ENCODE peak calls at places on chromosome 20, in five cellular contexts. One of them, this sample, is unnamed.
A peak's percentile ranks its signal among the peaks of the same experiment; 100 is the strongest.

GRCh38 chr20:57882451-57883161 is 172.8 kb upstream of the PMEPA1 start:
- DNase-seq in activated CD8-positive, alpha-beta T cell treated with anti-CD3 and anti-CD28 coated beads for 36 hours: no peak
- DNase-seq in colonic mucosa: peak; percentile 16
- DNase-seq in breast epithelium: no peak
- DNase-seq in cardiac muscle cell: no peak
- DNase-seq in this sample: no peak

GRCh38 chr20:10423735-10424134 is 10.3 kb downstream of the MKKS start:
- DNase-seq in cardiac muscle cell: no peak
- DNase-seq in breast epithelium: no peak
- DNase-seq in colonic mucosa: no peak
- DNase-seq in activated CD8-positive, alpha-beta T cell treated with anti-CD3 and anti-CD28 coated beads for 36 hours: no peak
- DNase-seq in this sample: no peak

GRCh38 chr20:56368351-56369134 is 9.8 kb downstream of the FAM210B start:
- DNase-seq in breast epithelium: no peak
- DNase-seq in cardiac muscle cell: no peak
- DNase-seq in activated CD8-positive, alpha-beta T cell treated with anti-CD3 and anti-CD28 coated beads for 36 hours: no peak
- DNase-seq in colonic mucosa: no peak
- DNase-seq in this sample: no peak

GRCh38 chr20:42901689-42902518 is 287.8 kb downstream of the PTPRT start:
- DNase-seq in breast epithelium: no peak
- DNase-seq in cardiac muscle cell: no peak
- DNase-seq in activated CD8-positive, alpha-beta T cell treated with anti-CD3 and anti-CD28 coated beads for 36 hours: no peak
- DNase-seq in colonic mucosa: peak; percentile 18
- DNase-seq in this sample: no peak

GRCh38 chr20:6993016-6993415 is 225.5 kb downstream of the BMP2 start:
- DNase-seq in activated CD8-positive, alpha-beta T cell treated with anti-CD3 and anti-CD28 coated beads for 36 hours: no peak
- DNase-seq in breast epithelium: no peak
- DNase-seq in cardiac muscle cell: no peak
- DNase-seq in colonic mucosa: no peak
- DNase-seq in this sample: no peak

GRCh38 chr20:625360-625932 is 15.3 kb upstream of the TCF15 start:
- DNase-seq in activated CD8-positive, alpha-beta T cell treated with anti-CD3 and anti-CD28 coated beads for 36 hours: no peak
- DNase-seq in cardiac muscle cell: no peak
- DNase-seq in breast epithelium: no peak
- DNase-seq in colonic mucosa: no peak
- DNase-seq in this sample: no peak

GRCh38 chr20:55678970-55679667 is 326.2 kb downstream of the CBLN4 start:
- DNase-seq in activated CD8-positive, alpha-beta T cell treated with anti-CD3 and anti-CD28 coated beads for 36 hours: no peak
- DNase-seq in colonic mucosa: no peak
- DNase-seq in breast epithelium: no peak
- DNase-seq in cardiac muscle cell: no peak
- DNase-seq in this sample: no peak

GRCh38 chr20:48638546-48638945 is 189.3 kb downstream of the PREX1 start:
- DNase-seq in activated CD8-positive, alpha-beta T cell treated with anti-CD3 and anti-CD28 coated beads for 36 hours: no peak
- DNase-seq in breast epithelium: no peak
- DNase-seq in cardiac muscle cell: peak; percentile 54
- DNase-seq in colonic mucosa: no peak
- DNase-seq in this sample: no peak

GRCh38 chr20:49188101-49188784 is at the start of gene STAU1:
- DNase-seq in cardiac muscle cell: peak; percentile 99
- DNase-seq in activated CD8-positive, alpha-beta T cell treated with anti-CD3 and anti-CD28 coated beads for 36 hours: peak; percentile 94
- DNase-seq in breast epithelium: peak; percentile 92
- DNase-seq in colonic mucosa: peak; percentile 95
- DNase-seq in this sample: peak; percentile 98

GRCh38 chr20:52060794-52061714 is 130.5 kb downstream of the ZFP64 start:
- DNase-seq in cardiac muscle cell: peak; percentile 59
- DNase-seq in colonic mucosa: peak; percentile 20
- DNase-seq in breast epithelium: no peak
- DNase-seq in activated CD8-positive, alpha-beta T cell treated with anti-CD3 and anti-CD28 coated beads for 36 hours: no peak
- DNase-seq in this sample: no peak

GRCh38 chr20:4904127-4904860 is 97.0 kb downstream of the SLC23A2 start:
- DNase-seq in activated CD8-positive, alpha-beta T cell treated with anti-CD3 and anti-CD28 coated beads for 36 hours: no peak
- DNase-seq in breast epithelium: no peak
- DNase-seq in cardiac muscle cell: no peak
- DNase-seq in colonic mucosa: no peak
- DNase-seq in this sample: no peak

GRCh38 chr20:20824924-20825584 is 112.6 kb upstream of the RALGAPA2 start:
- DNase-seq in colonic mucosa: peak; percentile 75
- DNase-seq in cardiac muscle cell: peak; percentile 55
- DNase-seq in breast epithelium: peak; percentile 56
- DNase-seq in activated CD8-positive, alpha-beta T cell treated with anti-CD3 and anti-CD28 coated beads for 36 hours: peak; percentile 58
- DNase-seq in this sample: peak; percentile 84

GRCh38 chr20:21357851-21358250 is 39.5 kb downstream of the NKX2-4 start:
- DNase-seq in colonic mucosa: no peak
- DNase-seq in activated CD8-positive, alpha-beta T cell treated with anti-CD3 and anti-CD28 coated beads for 36 hours: no peak
- DNase-seq in cardiac muscle cell: peak; percentile 43
- DNase-seq in breast epithelium: no peak
- DNase-seq in this sample: no peak

GRCh38 chr20:57785720-57786119 is 75.9 kb upstream of the PMEPA1 start:
- DNase-seq in breast epithelium: no peak
- DNase-seq in cardiac muscle cell: no peak
- DNase-seq in colonic mucosa: no peak
- DNase-seq in activated CD8-positive, alpha-beta T cell treated with anti-CD3 and anti-CD28 coated beads for 36 hours: no peak
- DNase-seq in this sample: no peak

GRCh38 chr20:22796465-22797077 is 212.2 kb upstream of the FOXA2 start:
- DNase-seq in breast epithelium: no peak
- DNase-seq in activated CD8-positive, alpha-beta T cell treated with anti-CD3 and anti-CD28 coated beads for 36 hours: no peak
- DNase-seq in colonic mucosa: no peak
- DNase-seq in cardiac muscle cell: peak; percentile 60
- DNase-seq in this sample: no peak

GRCh38 chr20:16265334-16265733 is 307.9 kb downstream of the KIF16B start:
- DNase-seq in cardiac muscle cell: no peak
- DNase-seq in breast epithelium: no peak
- DNase-seq in colonic mucosa: no peak
- DNase-seq in activated CD8-positive, alpha-beta T cell treated with anti-CD3 and anti-CD28 coated beads for 36 hours: no peak
- DNase-seq in this sample: no peak

GRCh38 chr20:34105978-34106675 is 5.9 kb downstream of the EIF2S2 start:
- DNase-seq in activated CD8-positive, alpha-beta T cell treated with anti-CD3 and anti-CD28 coated beads for 36 hours: no peak
- DNase-seq in cardiac muscle cell: no peak
- DNase-seq in colonic mucosa: no peak
- DNase-seq in breast epithelium: no peak
- DNase-seq in this sample: no peak

GRCh38 chr20:1299522-1299921 is 29.4 kb downstream of the SDCBP2 start:
- DNase-seq in cardiac muscle cell: no peak
- DNase-seq in colonic mucosa: peak; percentile 34
- DNase-seq in activated CD8-positive, alpha-beta T cell treated with anti-CD3 and anti-CD28 coated beads for 36 hours: peak; percentile 56
- DNase-seq in breast epithelium: no peak
- DNase-seq in this sample: peak; percentile 65

GRCh38 chr20:51695574-51696303 is 72.5 kb downstream of the ATP9A start:
- DNase-seq in activated CD8-positive, alpha-beta T cell treated with anti-CD3 and anti-CD28 coated beads for 36 hours: peak; percentile 53
- DNase-seq in colonic mucosa: no peak
- DNase-seq in cardiac muscle cell: peak; percentile 61
- DNase-seq in breast epithelium: no peak
- DNase-seq in this sample: no peak

GRCh38 chr20:51354769-51355319 is 187.7 kb downstream of the NFATC2 start:
- DNase-seq in activated CD8-positive, alpha-beta T cell treated with anti-CD3 and anti-CD28 coated beads for 36 hours: peak; percentile 19
- DNase-seq in colonic mucosa: no peak
- DNase-seq in breast epithelium: no peak
- DNase-seq in cardiac muscle cell: no peak
- DNase-seq in this sample: no peak

GRCh38 chr20:41300906-41301305 is 16.6 kb downstream of the ZHX3 start:
- DNase-seq in colonic mucosa: no peak
- DNase-seq in breast epithelium: no peak
- DNase-seq in cardiac muscle cell: no peak
- DNase-seq in activated CD8-positive, alpha-beta T cell treated with anti-CD3 and anti-CD28 coated beads for 36 hours: no peak
- DNase-seq in this sample: no peak

GRCh38 chr20:58981564-58982364 is 708 bp downstream of the NELFCD start:
- DNase-seq in cardiac muscle cell: no peak
- DNase-seq in activated CD8-positive, alpha-beta T cell treated with anti-CD3 and anti-CD28 coated beads for 36 hours: peak; percentile 22
- DNase-seq in colonic mucosa: peak; percentile 33
- DNase-seq in breast epithelium: no peak
- DNase-seq in this sample: no peak

GRCh38 chr20:59040682-59041081 is 1.9 kb downstream of the PRELID3B start:
- DNase-seq in cardiac muscle cell: no peak
- DNase-seq in activated CD8-positive, alpha-beta T cell treated with anti-CD3 and anti-CD28 coated beads for 36 hours: no peak
- DNase-seq in breast epithelium: no peak
- DNase-seq in colonic mucosa: peak; percentile 49
- DNase-seq in this sample: no peak

GRCh38 chr20:37245671-37246237 is 15.9 kb downstream of the GHRH start:
- DNase-seq in activated CD8-positive, alpha-beta T cell treated with anti-CD3 and anti-CD28 coated beads for 36 hours: no peak
- DNase-seq in breast epithelium: no peak
- DNase-seq in cardiac muscle cell: no peak
- DNase-seq in colonic mucosa: no peak
- DNase-seq in this sample: no peak

GRCh38 chr20:50250748-50251382 is 60.2 kb downstream of the CEBPB start:
- DNase-seq in activated CD8-positive, alpha-beta T cell treated with anti-CD3 and anti-CD28 coated beads for 36 hours: no peak
- DNase-seq in cardiac muscle cell: no peak
- DNase-seq in colonic mucosa: no peak
- DNase-seq in breast epithelium: no peak
- DNase-seq in this sample: no peak

DNA sequence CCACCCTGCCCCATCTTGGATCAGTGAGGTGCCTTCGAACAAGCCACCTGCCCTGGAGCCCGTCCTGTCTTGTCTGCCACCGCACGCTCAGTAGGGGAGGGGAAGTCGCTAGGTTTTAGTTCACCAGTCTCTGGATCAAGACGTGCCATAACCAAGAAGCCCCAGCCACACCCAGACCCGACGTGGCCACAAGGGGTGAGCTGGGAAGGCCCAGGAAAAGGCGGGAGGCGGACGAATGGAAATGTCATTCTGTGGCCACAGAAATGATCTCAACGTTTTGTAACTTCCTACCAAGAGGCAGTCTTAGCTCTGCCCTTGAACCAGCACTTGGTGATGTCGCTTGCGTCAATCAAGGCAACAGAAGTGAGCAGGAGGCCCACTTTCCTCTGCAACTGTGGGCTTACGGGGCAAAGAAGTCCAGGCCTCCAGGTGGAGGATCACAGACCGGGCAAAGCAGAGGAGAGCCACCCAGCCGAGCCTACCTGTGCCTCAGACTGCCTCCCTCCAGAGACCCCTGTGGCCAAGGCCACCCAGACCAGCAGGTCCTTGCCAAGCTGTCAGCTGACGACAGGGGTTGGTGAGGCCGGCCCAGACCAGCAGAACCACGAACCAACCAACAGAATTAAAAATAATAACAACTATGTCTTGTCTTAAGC is 14.5 kb downstream of the GMEB2 start:
- DNase-seq in activated CD8-positive, alpha-beta T cell treated with anti-CD3 and anti-CD28 coated beads for 36 hours: no peak
- DNase-seq in colonic mucosa: no peak
- DNase-seq in breast epithelium: no peak
- DNase-seq in cardiac muscle cell: no peak
- DNase-seq in this sample: no peak
- TF ChIP-seq CTCF in activated CD8-positive, alpha-beta T cell treated with anti-CD3 and anti-CD28 coated beads for 36 hours: no peak
- TF ChIP-seq CTCF in colonic mucosa: no peak
- TF ChIP-seq CTCF in breast epithelium: no peak
- TF ChIP-seq CTCF in cardiac muscle cell: no peak
- TF ChIP-seq CTCF in this sample: no peak

GRCh38 chr20:38405132-38405531 is 30.0 kb downstream of the SNHG17 start:
- DNase-seq in breast epithelium: no peak
- DNase-seq in colonic mucosa: no peak
- DNase-seq in cardiac muscle cell: no peak
- DNase-seq in activated CD8-positive, alpha-beta T cell treated with anti-CD3 and anti-CD28 coated beads for 36 hours: no peak
- DNase-seq in this sample: no peak
- TF ChIP-seq CTCF in breast epithelium: no peak
- TF ChIP-seq CTCF in colonic mucosa: no peak
- TF ChIP-seq CTCF in cardiac muscle cell: no peak
- TF ChIP-seq CTCF in activated CD8-positive, alpha-beta T cell treated with anti-CD3 and anti-CD28 coated beads for 36 hours: no peak
- TF ChIP-seq CTCF in this sample: no peak

GRCh38 chr20:64082821-64083379 is 1.3 kb downstream of the LKAAEAR1 start:
- DNase-seq in colonic mucosa: no peak
- DNase-seq in activated CD8-positive, alpha-beta T cell treated with anti-CD3 and anti-CD28 coated beads for 36 hours: no peak
- DNase-seq in breast epithelium: no peak
- DNase-seq in cardiac muscle cell: no peak
- DNase-seq in this sample: no peak
- TF ChIP-seq CTCF in colonic mucosa: no peak
- TF ChIP-seq CTCF in activated CD8-positive, alpha-beta T cell treated with anti-CD3 and anti-CD28 coated beads for 36 hours: no peak
- TF ChIP-seq CTCF in breast epithelium: no peak
- TF ChIP-seq CTCF in cardiac muscle cell: no peak
- TF ChIP-seq CTCF in this sample: peak; percentile 4

GRCh38 chr20:24782801-24783630 is 166.1 kb upstream of the CST7 start:
- DNase-seq in activated CD8-positive, alpha-beta T cell treated with anti-CD3 and anti-CD28 coated beads for 36 hours: peak; percentile 12
- DNase-seq in colonic mucosa: no peak
- DNase-seq in breast epithelium: no peak
- DNase-seq in cardiac muscle cell: no peak
- DNase-seq in this sample: no peak
- TF ChIP-seq CTCF in activated CD8-positive, alpha-beta T cell treated with anti-CD3 and anti-CD28 coated beads for 36 hours: no peak
- TF ChIP-seq CTCF in colonic mucosa: no peak
- TF ChIP-seq CTCF in breast epithelium: no peak
- TF ChIP-seq CTCF in cardiac muscle cell: no peak
- TF ChIP-seq CTCF in this sample: no peak

GRCh38 chr20:46701556-46701955 is 7.9 kb upstream of the SLC2A10 start:
- DNase-seq in activated CD8-positive, alpha-beta T cell treated with anti-CD3 and anti-CD28 coated beads for 36 hours: no peak
- DNase-seq in cardiac muscle cell: no peak
- DNase-seq in colonic mucosa: no peak
- DNase-seq in breast epithelium: no peak
- DNase-seq in this sample: no peak

GRCh38 chr20:46698788-46699187 is 9.5 kb upstream of the TP53RK start:
- DNase-seq in activated CD8-positive, alpha-beta T cell treated with anti-CD3 and anti-CD28 coated beads for 36 hours: no peak
- DNase-seq in cardiac muscle cell: no peak
- DNase-seq in colonic mucosa: no peak
- DNase-seq in breast epithelium: no peak
- DNase-seq in this sample: no peak

GRCh38 chr20:46700481-46700880 is 9.0 kb upstream of the SLC2A10 start:
- DNase-seq in colonic mucosa: no peak
- DNase-seq in cardiac muscle cell: no peak
- DNase-seq in activated CD8-positive, alpha-beta T cell treated with anti-CD3 and anti-CD28 coated beads for 36 hours: no peak
- DNase-seq in breast epithelium: no peak
- DNase-seq in this sample: no peak

GRCh38 chr20:46701057-46701456 is 8.4 kb upstream of the SLC2A10 start:
- DNase-seq in breast epithelium: no peak
- DNase-seq in colonic mucosa: no peak
- DNase-seq in cardiac muscle cell: no peak
- DNase-seq in activated CD8-positive, alpha-beta T cell treated with anti-CD3 and anti-CD28 coated beads for 36 hours: no peak
- DNase-seq in this sample: no peak

GRCh38 chr20:46699651-46700359 is 9.6 kb upstream of the SLC2A10 start:
- DNase-seq in activated CD8-positive, alpha-beta T cell treated with anti-CD3 and anti-CD28 coated beads for 36 hours: peak; percentile 35
- DNase-seq in colonic mucosa: no peak
- DNase-seq in cardiac muscle cell: peak; percentile 72
- DNase-seq in breast epithelium: no peak
- DNase-seq in this sample: no peak
- TF ChIP-seq CTCF in activated CD8-positive, alpha-beta T cell treated with anti-CD3 and anti-CD28 coated beads for 36 hours: peak; percentile 55
- TF ChIP-seq CTCF in colonic mucosa: peak; percentile 50
- TF ChIP-seq CTCF in cardiac muscle cell: peak; percentile 85
- TF ChIP-seq CTCF in breast epithelium: no peak
- TF ChIP-seq CTCF in this sample: peak; percentile 46

GRCh38 chr20:19211661-19212523 is 550 bp upstream of the SLC24A3 start:
- DNase-seq in colonic mucosa: peak; percentile 56
- DNase-seq in activated CD8-positive, alpha-beta T cell treated with anti-CD3 and anti-CD28 coated beads for 36 hours: no peak
- DNase-seq in breast epithelium: no peak
- DNase-seq in cardiac muscle cell: peak; percentile 5
- DNase-seq in this sample: peak; percentile 30
- TF ChIP-seq CTCF in colonic mucosa: no peak
- TF ChIP-seq CTCF in activated CD8-positive, alpha-beta T cell treated with anti-CD3 and anti-CD28 coated beads for 36 hours: no peak
- TF ChIP-seq CTCF in breast epithelium: peak; percentile 14
- TF ChIP-seq CTCF in cardiac muscle cell: no peak
- TF ChIP-seq CTCF in this sample: no peak

GRCh38 chr20:25574411-25574810 is 10.9 kb downstream of the NINL start:
- DNase-seq in breast epithelium: no peak
- DNase-seq in activated CD8-positive, alpha-beta T cell treated with anti-CD3 and anti-CD28 coated beads for 36 hours: no peak
- DNase-seq in colonic mucosa: no peak
- DNase-seq in cardiac muscle cell: peak; percentile 68
- DNase-seq in this sample: no peak
- TF ChIP-seq CTCF in breast epithelium: no peak
- TF ChIP-seq CTCF in activated CD8-positive, alpha-beta T cell treated with anti-CD3 and anti-CD28 coated beads for 36 hours: no peak
- TF ChIP-seq CTCF in colonic mucosa: no peak
- TF ChIP-seq CTCF in cardiac muscle cell: peak; percentile 57
- TF ChIP-seq CTCF in this sample: no peak

GRCh38 chr20:31846793-31847138 is 1.4 kb upstream of the FOXS1 start:
- DNase-seq in colonic mucosa: no peak
- DNase-seq in cardiac muscle cell: no peak
- DNase-seq in breast epithelium: no peak
- DNase-seq in activated CD8-positive, alpha-beta T cell treated with anti-CD3 and anti-CD28 coated beads for 36 hours: no peak
- DNase-seq in this sample: no peak
- TF ChIP-seq CTCF in colonic mucosa: no peak
- TF ChIP-seq CTCF in cardiac muscle cell: no peak
- TF ChIP-seq CTCF in breast epithelium: no peak
- TF ChIP-seq CTCF in activated CD8-positive, alpha-beta T cell treated with anti-CD3 and anti-CD28 coated beads for 36 hours: no peak
- TF ChIP-seq CTCF in this sample: no peak

This sample was measured in GM13977.